ENCODE peak calls at places on chromosomes 12 and 14, in seven cellular contexts. V, S, K, Q, D, T and L are unnamed samples. For H3K4me1, the result is how much of the 10 kb centered on the place peaks cover.

GRCh38 chr12:113230315-113231274 is 9.3 kb downstream of the TPCN1 start:
- DNase-seq in S (no peak), V (no peak), D (peak), T (no peak), Q (no peak), K (no peak), L (no peak)

GRCh38 chr12:106434521-106434920 is 77.0 kb downstream of the POLR3B start:
- DNase-seq in D (no peak), T (no peak), K (no peak), Q (no peak), V (no peak), S (no peak), L (no peak)

GRCh38 chr14:98612434-98613200 is 659.4 kb downstream of the BCL11B start:
- DNase-seq in Q (no peak), T (no peak), D (no peak), V (no peak), S (no peak), K (no peak), L (no peak)

GRCh38 chr12:53667080-53667479 is 8.8 kb downstream of the ATP5MC2 start:
- DNase-seq in K (no peak), V (no peak), D (no peak), Q (no peak), S (no peak), T (no peak), L (no peak)

GRCh38 chr14:50599700-50600444 is 39.9 kb downstream of the ATL1 start:
- DNase-seq in S (no peak), T (no peak), V (no peak), Q (no peak), K (peak), D (no peak), L (no peak)

GRCh38 chr12:104911942-104912341 is 46.1 kb downstream of the SLC41A2 start:
- DNase-seq in S (no peak), D (no peak), T (no peak), V (no peak), Q (no peak), K (no peak), L (no peak)

GRCh38 chr14:91839754-91840153 is 27.6 kb downstream of the TC2N start:
- DNase-seq in K (no peak), Q (no peak), T (no peak), S (no peak), D (no peak), V (no peak), L (no peak)

GRCh38 chr12:111155521-111155920 is 213.4 kb downstream of the PHETA1 start:
- DNase-seq in S (no peak), K (no peak), V (no peak), T (no peak), D (no peak), Q (no peak), L (no peak)

GRCh38 chr14:63986789-63987533 is 134.2 kb downstream of the SYNE2 start:
- DNase-seq in D (no peak), Q (no peak), T (no peak), V (no peak), S (no peak), K (no peak), L (no peak)

GRCh38 chr12:122519418-122519817 is 7.3 kb downstream of the RSRC2 start:
- DNase-seq in K (no peak), S (no peak), D (no peak), Q (no peak), T (no peak), V (no peak), L (no peak)

GRCh38 chr14:36967892-36968555 is 204.4 kb downstream of the SLC25A21 start:
- DNase-seq in Q (no peak), S (no peak), D (no peak), K (no peak), T (no peak), V (no peak), L (no peak)

GRCh38 chr12:96902076-96902475 is 5.0 kb upstream of the NEDD1 start:
- DNase-seq in Q (no peak), D (no peak), T (no peak), V (no peak), K (peak), S (no peak), L (no peak)

GRCh38 chr12:87323369-87323768 is 705.8 kb downstream of the C12orf50 start:
- DNase-seq in K (no peak), V (no peak), S (no peak), T (no peak), D (no peak), Q (no peak), L (no peak)

GRCh38 chr14:88422919-88423318 is 37.5 kb downstream of the SPATA7 start:
- DNase-seq in K (no peak), D (no peak), V (no peak), T (no peak), S (no peak), Q (no peak), L (no peak)

GRCh38 chr12:29719381-29719780 is 64.4 kb downstream of the TMTC1 start:
- DNase-seq in K (no peak), S (no peak), Q (no peak), V (no peak), D (no peak), T (no peak), L (no peak)

GRCh38 chr12:54404061-54405004 is 14.7 kb downstream of the ITGA5 start:
- DNase-seq in K (no peak), D (no peak), S (peak), V (peak), Q (no peak), T (peak), L (no peak)

GRCh38 chr14:68459480-68460136 is 333.3 kb downstream of the ZFP36L1 start:
- DNase-seq in T (no peak), K (no peak), V (no peak), D (no peak), S (no peak), Q (no peak), L (no peak)

GRCh38 chr14:24422261-24422660 is 7.2 kb downstream of the CBLN3 start:
- DNase-seq in S (no peak), K (no peak), Q (no peak), T (no peak), V (no peak), D (no peak), L (no peak)

GRCh38 chr14:77236814-77237213 is 34.2 kb downstream of the NGB start:
- DNase-seq in D (no peak), T (no peak), Q (no peak), V (no peak), K (no peak), S (no peak), L (no peak)

GRCh38 chr14:99788713-99789112 is 4.5 kb upstream of the EML1 start:
- DNase-seq in S (no peak), D (no peak), Q (no peak), V (no peak), K (no peak), T (no peak), L (no peak)

GRCh38 chr12:92470608-92471021 is 232.2 kb upstream of the PLEKHG7 start:
- DNase-seq in Q (no peak), K (no peak), T (no peak), S (no peak), D (no peak), V (no peak), L (no peak)

GRCh38 chr14:65210118-65210826 is 108.0 kb upstream of the MAX start:
- DNase-seq in V (peak), S (no peak), Q (no peak), T (no peak), K (no peak), D (no peak), L (no peak)

GRCh38 chr12:98821232-98821631 is 176.1 kb downstream of the APAF1 start:
- DNase-seq in T (no peak), S (no peak), D (no peak), V (no peak), K (no peak), Q (no peak), L (no peak)

GRCh38 chr14:77043984-77044485 is 15.5 kb upstream of the IRF2BPL start:
- DNase-seq in K (no peak), V (no peak), S (no peak), T (peak), D (no peak), Q (no peak), L (no peak)

GRCh38 chr12:6038160-6038559 is 86.3 kb downstream of the VWF start:
- DNase-seq in S (no peak), T (no peak), V (no peak), K (peak), Q (no peak), D (peak), L (no peak)

DNA sequence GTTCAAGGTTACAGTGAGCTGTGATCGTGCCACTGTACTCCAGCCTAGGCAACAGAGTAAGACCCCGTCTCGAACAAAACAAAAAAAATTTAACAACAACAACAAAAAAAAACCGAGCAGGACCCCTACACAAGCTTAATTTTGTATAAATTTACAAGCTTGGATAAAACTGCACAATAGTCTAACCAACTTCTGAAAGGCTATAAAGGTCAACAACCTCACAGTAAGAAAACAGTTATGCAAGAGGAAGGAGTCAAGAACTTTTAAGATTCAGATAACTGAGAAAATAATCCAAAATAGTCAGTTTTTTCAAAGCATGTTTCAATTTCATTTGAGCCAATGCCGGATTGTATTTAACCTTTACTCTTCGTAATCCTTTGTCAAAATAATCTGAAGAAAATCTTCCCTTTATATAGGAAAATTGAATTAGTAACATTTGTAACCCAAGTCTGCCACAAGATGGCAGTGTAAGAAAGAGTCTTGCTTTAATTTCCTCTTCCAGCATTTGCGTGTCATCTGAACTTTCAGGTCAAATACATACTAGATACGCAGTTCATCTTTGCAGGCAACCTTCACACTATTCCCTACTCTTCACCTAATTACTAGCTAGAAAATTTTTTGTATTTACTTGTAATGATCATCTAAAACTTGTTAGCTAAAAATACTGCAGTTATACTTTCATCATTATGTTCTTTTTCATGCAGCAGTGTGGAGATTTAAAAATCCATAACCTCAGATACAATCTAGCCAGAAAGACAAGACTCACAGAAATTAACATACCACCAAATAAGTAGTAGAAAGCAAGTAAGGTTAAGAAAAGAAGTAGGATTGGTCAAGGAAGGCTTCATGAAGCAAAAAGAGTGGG is 5.8 kb downstream of the CCNB1IP1 start:
- DNase-seq in T (peak), Q (no peak), S (peak), D (no peak), V (no peak), K (peak), L (no peak)
- H3K4me3 ChIP-seq in T (no peak), Q (no peak), S (no peak), D (no peak), V (no peak), K (no peak), L (no peak)

DNA sequence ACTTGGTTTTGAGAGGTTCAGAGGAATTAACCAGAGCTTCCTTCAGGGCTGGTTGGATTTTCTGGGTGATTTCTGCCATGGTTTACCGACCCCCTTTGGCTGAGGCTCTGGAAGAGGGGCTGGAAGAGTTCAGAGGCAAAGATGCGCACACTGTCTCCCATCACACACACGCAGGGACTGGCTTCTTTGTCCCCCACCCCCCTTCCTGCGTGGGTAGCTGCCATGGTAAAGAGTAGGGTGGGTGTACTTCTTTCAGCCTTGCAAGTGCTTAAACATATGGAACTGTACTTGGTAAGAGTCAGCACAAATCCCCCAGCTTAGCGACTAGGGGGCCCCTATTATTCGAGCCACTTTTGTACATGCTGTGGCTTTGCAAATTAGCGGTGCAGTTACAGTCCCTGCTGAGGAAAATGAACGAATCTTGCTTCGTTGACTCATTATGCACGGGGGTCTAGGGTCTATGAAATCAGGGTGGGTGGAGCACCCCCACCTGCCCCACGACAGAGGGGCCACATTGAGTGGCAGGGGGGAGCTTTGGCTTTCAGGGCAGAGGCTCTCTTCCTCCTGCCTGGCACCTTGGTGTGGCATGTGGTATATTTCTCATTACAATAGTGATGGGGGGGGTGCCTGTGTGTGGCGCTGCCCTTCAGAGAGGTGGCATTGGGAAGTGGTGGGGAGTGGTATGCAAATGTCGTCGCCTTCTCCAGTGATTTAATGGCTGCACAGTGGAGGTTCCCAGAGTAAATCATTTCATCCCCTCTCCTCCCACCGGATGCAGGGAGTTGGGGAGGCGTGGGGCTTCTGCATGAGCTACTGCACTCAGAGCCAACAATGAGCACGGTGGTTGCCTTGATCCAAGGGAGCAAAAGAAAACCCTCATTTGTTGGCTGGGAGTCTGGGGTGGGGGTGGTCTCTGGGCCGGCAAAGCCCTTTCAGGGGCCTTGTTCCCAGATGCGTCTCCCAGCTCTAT is 124.0 kb downstream of the AACS start:
- DNase-seq in T (no peak), D (no peak), V (no peak), Q (no peak), K (no peak), S (no peak), L (no peak)
- H3K4me1 ChIP-seq in T (under half), D (under half), V (under half), Q (under half), K (under half), S (under half), L (under half)

GRCh38 chr12:120650249-120650690 is 9.8 kb downstream of the CABP1 start:
- DNase-seq in D (no peak), S (no peak), V (no peak), Q (no peak), K (no peak), T (no peak), L (peak)
- H3K4me3 ChIP-seq in D (no peak), S (no peak), V (peak), Q (no peak), K (no peak), T (no peak), L (no peak)

GRCh38 chr14:52080817-52081755 is 12.2 kb upstream of the NID2 start:
- DNase-seq in T (no peak), V (no peak), S (no peak), Q (no peak), D (peak), K (peak), L (no peak)

GRCh38 chr14:52078721-52079120 is 9.9 kb upstream of the NID2 start:
- DNase-seq in K (no peak), Q (no peak), S (no peak), V (no peak), T (no peak), D (no peak), L (no peak)

GRCh38 chr14:52080171-52080800 is 11.4 kb upstream of the NID2 start:
- DNase-seq in S (no peak), D (peak), K (no peak), V (no peak), T (no peak), Q (no peak), L (no peak)

GRCh38 chr14:52078093-52078492 is 9.2 kb upstream of the NID2 start:
- DNase-seq in T (no peak), D (no peak), Q (no peak), V (no peak), S (no peak), K (no peak), L (no peak)

GRCh38 chr14:52079239-52079956 is 10.5 kb upstream of the NID2 start:
- DNase-seq in D (peak), K (no peak), T (no peak), S (no peak), Q (no peak), V (no peak), L (no peak)
- H3K4me1 ChIP-seq in D (under half), K (under half), T (under half), S (under half), Q (under half), V (under half), L (under half)

DNA sequence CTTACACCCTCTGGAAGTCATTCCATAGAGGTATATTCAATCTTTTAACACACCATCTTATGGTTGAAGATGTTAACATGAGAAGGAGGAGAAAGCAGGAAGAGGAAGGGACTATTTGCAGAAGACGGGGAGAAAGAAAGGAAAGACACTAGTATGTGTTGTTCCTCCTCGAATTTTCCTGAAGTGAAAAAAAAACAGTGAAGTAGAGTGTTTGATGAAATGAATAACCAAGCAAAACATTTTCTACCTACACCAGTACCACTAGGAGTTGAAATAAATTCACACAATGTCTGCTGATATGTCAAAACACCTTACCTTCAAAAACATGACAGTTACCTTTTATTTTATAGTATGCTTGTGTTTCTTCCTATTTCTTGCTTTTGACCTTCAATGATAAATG is 1.4 kb upstream of the CNOT2 start:
- DNase-seq in T (no peak), K (no peak), D (no peak), Q (no peak), V (no peak), S (no peak), L (no peak)
- H3K4me3 ChIP-seq in T (peak), K (peak), D (peak), Q (no peak), V (peak), S (peak), L (peak)

DNA sequence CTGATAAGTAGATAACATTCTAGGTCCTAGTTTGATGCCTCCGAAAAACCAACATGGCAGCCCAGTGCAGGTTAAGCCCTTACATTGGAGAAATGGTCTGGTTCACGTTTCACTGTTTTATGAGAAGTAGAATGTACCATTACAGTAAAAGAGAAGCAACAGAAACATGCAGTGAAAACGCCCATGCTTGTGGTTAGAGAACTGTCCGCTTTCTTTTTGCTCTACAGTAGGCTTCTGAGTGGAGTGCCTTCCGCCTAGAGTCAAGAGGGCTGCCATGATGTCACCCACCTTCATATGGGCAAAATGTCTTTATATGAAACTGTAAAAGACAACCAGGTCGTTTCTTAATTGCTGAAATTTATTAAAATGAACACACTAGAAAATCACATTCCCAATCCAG is 190.3 kb upstream of the BCL2L14 start:
- DNase-seq in Q (no peak), S (no peak), V (no peak), D (no peak), T (no peak), K (no peak), L (no peak)
- H3K4me1 ChIP-seq in Q (under half), S (under half), V (under half), D (under half), T (under half), K (under half), L (half or more)

GRCh38 chr14:93481758-93482157 is 51.0 kb downstream of the UNC79 start:
- DNase-seq in S (no peak), V (no peak), D (no peak), T (no peak), Q (no peak), K (no peak), L (no peak)
- H3K4me3 ChIP-seq in S (no peak), V (no peak), D (no peak), T (no peak), Q (no peak), K (no peak), L (no peak)

GRCh38 chr14:104431929-104432541 is 147.5 kb upstream of the C14orf180 start:
- DNase-seq in T (no peak), K (no peak), D (no peak), Q (no peak), V (no peak), S (no peak), L (peak)

GRCh38 chr14:104431351-104431928 is 148.1 kb upstream of the C14orf180 start:
- DNase-seq in K (no peak), D (no peak), T (no peak), S (no peak), Q (no peak), V (no peak), L (peak)

GRCh38 chr14:104434214-104435076 is 145.1 kb upstream of the C14orf180 start:
- DNase-seq in D (no peak), V (no peak), S (no peak), T (no peak), Q (no peak), K (no peak), L (peak)

GRCh38 chr14:104433401-104434213 is 146.0 kb upstream of the C14orf180 start:
- DNase-seq in V (no peak), T (no peak), D (no peak), K (no peak), S (no peak), Q (no peak), L (peak)

GRCh38 chr14:104432611-104433231 is 146.8 kb upstream of the C14orf180 start:
- DNase-seq in K (no peak), Q (no peak), S (no peak), D (no peak), V (no peak), T (no peak), L (peak)
- H3K4me1 ChIP-seq in K (under half), Q (under half), S (under half), D (under half), V (under half), T (under half), L (under half)

GRCh38 chr12:56257071-56257470 is 1.1 kb downstream of the ANKRD52 start:
- DNase-seq in Q (no peak), V (no peak), S (no peak), D (no peak), K (no peak), T (no peak), L (no peak)
- H3K4me3 ChIP-seq in Q (peak), V (peak), S (peak), D (peak), K (peak), T (peak), L (peak)